ENCODE peak calls at places on chromosomes 4 and X, in six cellular contexts. R is endothelial cell of umbilical vein, Q is A549, O is GM12878, T is HepG2, S is K562. K is an unnamed sample.
A peak's percentile ranks its signal among the peaks of the same experiment; 100 is the strongest.

GRCh38 chrX:39766882-39767281 is 330.9 kb downstream of the BCOR start:
- DNase-seq in R (no peak), Q (no peak), O (no peak), T (no peak), S (no peak), K (no peak)

GRCh38 chrX:6026484-6026883 is 202.2 kb downstream of the NLGN4X start:
- DNase-seq in R (no peak), Q (no peak), O (no peak), T (no peak), S (no peak), K (no peak)

GRCh38 chrX:2351999-2352995 is 148.5 kb downstream of the DHRSX start:
- DNase-seq in R (peak; percentile 23), Q (peak; percentile 70), O (no peak), T (no peak), S (peak; percentile 40), K (no peak)

GRCh38 chr4:113147498-113148231 is 98.2 kb downstream of the ANK2 start:
- DNase-seq in R (no peak), Q (no peak), O (no peak), T (peak; percentile 76), S (no peak), K (no peak)

GRCh38 chrX:141405878-141406492 is 163.7 kb upstream of the SPANXC start:
- DNase-seq in R (no peak), Q (peak; percentile 97), O (no peak), T (no peak), S (no peak), K (no peak)

GRCh38 chr4:52701207-52701606 is 42.1 kb upstream of the USP46 start:
- DNase-seq in R (no peak), Q (no peak), O (peak; percentile 75), T (no peak), S (no peak), K (no peak)

GRCh38 chrX:4182010-4182806 is 468.8 kb upstream of the PRKX start:
- DNase-seq in R (no peak), Q (no peak), O (no peak), T (no peak), S (no peak), K (no peak)

GRCh38 chr4:128286474-128287158 is 997 bp downstream of the PGRMC2 start:
- DNase-seq in R (peak; percentile 71), Q (peak; percentile 53), O (no peak), T (peak; percentile 44), S (peak; percentile 33), K (peak; percentile 56)

GRCh38 chr4:150305995-150306394 is 227.8 kb downstream of the DCLK2 start:
- DNase-seq in R (peak; percentile 80), Q (no peak), O (no peak), T (no peak), S (no peak), K (no peak)

GRCh38 chr4:6011686-6012085 is 6.5 kb downstream of the C4orf50 start:
- DNase-seq in R (no peak), Q (no peak), O (no peak), T (no peak), S (no peak), K (no peak)

GRCh38 chr4:6010789-6011188 is 7.4 kb downstream of the C4orf50 start:
- DNase-seq in R (no peak), Q (no peak), O (no peak), T (no peak), S (no peak), K (no peak)

GRCh38 chr4:6012200-6012599 is 6.0 kb downstream of the C4orf50 start:
- DNase-seq in R (no peak), Q (no peak), O (no peak), T (no peak), S (no peak), K (no peak)

GRCh38 chr4:6011271-6011671 is 7.0 kb downstream of the C4orf50 start:
- DNase-seq in R (no peak), Q (no peak), O (no peak), T (no peak), S (no peak), K (peak; percentile 36)

GRCh38 chr4:6013564-6013963 is 4.7 kb downstream of the C4orf50 start:
- DNase-seq in R (no peak), Q (no peak), O (no peak), T (no peak), S (no peak), K (no peak)
- H3K4me3 ChIP-seq in R (no peak overlapping the region), Q (no peak overlapping the region), O (no peak overlapping the region), T (no peak overlapping the region), S (no peak overlapping the region), K (no peak overlapping the region)

DNA sequence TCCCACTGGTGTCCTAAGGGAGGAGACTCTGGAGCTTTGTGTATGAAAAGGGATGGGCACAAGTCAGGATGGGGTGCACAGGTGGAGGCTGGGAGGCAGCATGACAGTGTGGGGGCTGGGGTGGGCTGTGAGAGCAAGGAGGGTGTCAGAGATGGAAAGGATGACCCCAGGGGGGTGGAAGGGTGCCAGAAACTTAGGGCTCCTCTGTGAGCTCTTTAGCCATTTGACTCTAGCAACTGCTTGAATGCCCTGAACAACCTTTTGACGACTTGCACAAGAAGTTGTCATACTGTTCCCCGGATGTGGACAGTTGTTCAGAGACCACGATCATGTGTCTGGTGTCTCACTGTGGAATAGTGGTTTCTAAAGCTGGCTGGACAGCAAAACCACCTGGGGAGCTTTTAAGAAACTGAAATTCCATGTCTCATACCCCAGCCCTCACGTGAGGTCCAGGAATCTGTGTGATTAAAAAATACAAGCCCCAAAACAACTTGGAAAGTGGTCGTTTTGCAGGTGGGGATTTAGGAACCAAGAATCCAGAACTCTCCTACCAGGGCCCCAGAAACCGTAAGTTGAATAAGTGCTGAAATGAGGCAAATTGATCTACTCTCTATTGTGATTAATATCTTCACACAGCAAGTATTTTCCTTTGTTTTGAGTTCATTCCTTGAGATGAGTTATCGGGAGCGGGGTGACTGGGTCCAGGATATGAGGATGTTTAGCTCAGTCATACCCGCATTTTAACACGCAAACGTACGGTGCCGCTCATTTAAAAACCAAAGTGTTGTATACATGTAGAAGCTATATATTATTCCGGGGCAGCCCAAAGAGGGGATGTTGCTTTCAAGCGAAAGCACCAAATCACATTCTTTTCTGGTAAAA is 3.4 kb downstream of the RHOH start:
- DNase-seq in R (no peak), Q (no peak), O (peak; percentile 93), T (no peak), S (no peak), K (peak; percentile 98)
- TF ChIP-seq POLR2A in R (no peak), Q (no peak), O (peak; percentile 79), T (no peak), S (no peak), K (peak; percentile 31)

DNA sequence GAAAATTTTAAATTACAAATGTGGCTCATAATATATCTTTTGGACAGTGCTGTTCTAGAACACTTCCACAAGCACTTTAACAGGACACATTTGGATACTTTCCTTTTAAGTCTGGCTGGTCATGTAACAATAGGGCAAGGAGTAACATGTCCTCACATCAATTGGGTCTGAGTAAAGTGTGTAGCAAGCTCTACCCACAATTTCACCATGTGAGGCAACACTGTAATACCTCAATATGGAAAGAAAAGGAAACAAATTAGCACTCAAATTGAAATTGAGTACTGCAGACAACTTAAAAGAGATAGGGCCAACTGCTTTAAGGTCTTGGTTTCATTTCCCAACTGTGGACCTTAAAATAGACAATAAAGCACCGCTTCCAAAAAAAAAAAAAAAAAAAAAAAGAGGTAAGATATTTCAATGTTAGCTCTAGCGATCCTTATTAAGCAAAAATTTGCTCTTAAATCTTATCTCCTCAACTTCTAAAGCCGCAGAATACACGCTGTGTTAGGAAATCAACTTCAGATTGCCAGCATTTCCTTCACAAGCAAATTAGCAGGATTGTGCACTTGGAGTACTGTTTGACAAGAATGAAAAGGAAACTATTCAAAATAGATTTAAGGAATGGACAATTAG is 1.7 kb downstream of the CASK start:
- DNase-seq in R (peak; percentile 28), Q (no peak), O (peak; percentile 45), T (peak; percentile 37), S (no peak), K (peak; percentile 52)
- TF ChIP-seq MYC in R (no peak), Q (no peak), O (no peak), T (no peak), S (no peak), K (no peak)

GRCh38 chr4:154415313-154415712 is 76.3 kb downstream of the DCHS2 start:
- DNase-seq in R (no peak), Q (no peak), O (no peak), T (no peak), S (no peak), K (no peak)

GRCh38 chr4:154416183-154416543 is 75.4 kb downstream of the DCHS2 start:
- DNase-seq in R (no peak), Q (peak; percentile 6), O (no peak), T (peak; percentile 10), S (peak; percentile 15), K (no peak)

GRCh38 chr4:154421618-154422017 is 70.0 kb downstream of the DCHS2 start:
- DNase-seq in R (no peak), Q (no peak), O (no peak), T (no peak), S (no peak), K (no peak)

GRCh38 chr4:154414796-154415195 is 76.8 kb downstream of the DCHS2 start:
- DNase-seq in R (no peak), Q (no peak), O (no peak), T (no peak), S (no peak), K (no peak)

DNA sequence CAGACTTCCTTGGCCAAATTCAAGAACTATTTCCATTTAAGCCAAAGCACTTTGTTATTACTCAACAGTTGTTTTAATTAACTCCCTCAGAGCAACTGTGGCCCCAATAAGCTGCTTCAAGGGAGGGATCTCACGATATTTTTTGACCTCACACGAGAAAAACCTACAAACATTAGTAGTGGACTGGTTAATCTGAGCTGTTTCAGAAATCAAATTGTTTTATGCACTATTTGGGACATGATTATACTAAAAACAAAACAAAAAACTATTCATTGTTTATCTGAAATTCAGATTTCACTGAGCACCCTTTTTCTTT is 74.3 kb downstream of the DCHS2 start:
- DNase-seq in R (peak; percentile 30), Q (no peak), O (no peak), T (no peak), S (no peak), K (no peak)
- H3K4me3 ChIP-seq in R (no peak overlapping the region), Q (peak overlapping the region; percentile 47), O (no peak overlapping the region), T (peak overlapping the region; percentile 67), S (peak overlapping the region; percentile 41), K (no peak overlapping the region)

DNA sequence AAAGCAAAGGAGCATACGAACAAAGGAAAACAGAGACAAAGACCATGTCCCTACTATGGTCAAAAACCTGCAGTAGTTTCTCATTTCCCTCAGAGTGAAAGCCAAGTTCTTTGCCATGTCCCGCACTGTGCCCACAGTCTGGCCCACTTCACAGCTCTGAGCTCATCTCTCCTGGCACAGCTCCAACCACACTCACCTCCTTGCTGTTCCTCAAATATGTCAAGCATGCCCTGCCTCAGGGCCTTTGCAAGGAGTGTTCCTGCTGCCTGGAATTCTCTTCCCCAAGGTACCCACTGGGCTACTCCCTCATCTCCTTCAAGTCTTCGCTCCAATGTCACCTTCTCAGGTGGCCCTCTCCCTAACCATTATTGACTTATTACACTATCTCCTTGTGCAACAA is 72.1 kb downstream of the COX18 start:
- DNase-seq in R (no peak), Q (peak; percentile 17), O (no peak), T (no peak), S (no peak), K (no peak)
- TF ChIP-seq POLR2A in R (no peak), Q (no peak), O (no peak), T (no peak), S (no peak), K (no peak)

GRCh38 chrX:37993857-37994619 is 12.3 kb upstream of the SYTL5 start:
- DNase-seq in R (no peak), Q (peak; percentile 13), O (peak; percentile 30), T (peak; percentile 19), S (no peak), K (peak; percentile 8)
- TF ChIP-seq MYC in R (no peak), Q (no peak), O (no peak), T (no peak), S (no peak), K (no peak)